ENCODE peak calls at places on chromosome 10, in five cellular contexts. O, U, M, Z and T are unnamed samples.

GRCh38 chr10:113540845-113541553 is 11.9 kb upstream of the HABP2 start:
- DNase-seq in O (peak), M (no peak), Z (no peak), U (no peak), T (no peak)

GRCh38 chr10:11113156-11113555 is 95.5 kb downstream of the CELF2 start:
- DNase-seq in Z (no peak), M (no peak), U (peak), O (no peak), T (no peak)

GRCh38 chr10:93062499-93063216 is 2.1 kb downstream of the CYP26C1 start:
- DNase-seq in M (no peak), O (no peak), U (no peak), Z (no peak), T (no peak)

GRCh38 chr10:102335184-102335583 is 60.3 kb upstream of the NFKB2 start:
- DNase-seq in M (no peak), U (no peak), O (no peak), Z (no peak), T (no peak)

GRCh38 chr10:92697663-92698511 is 8.1 kb downstream of the HHEX start:
- DNase-seq in M (no peak), O (peak), U (no peak), Z (no peak), T (no peak)

GRCh38 chr10:132371641-132372081 is 25.3 kb upstream of the PWWP2B start:
- DNase-seq in Z (no peak), O (no peak), U (no peak), M (no peak), T (no peak)

GRCh38 chr10:69640196-69640980 is 10.3 kb downstream of the FAM241B start:
- DNase-seq in U (no peak), O (no peak), Z (no peak), M (no peak), T (no peak)

GRCh38 chr10:131437556-131438465 is 126.3 kb upstream of the TCERG1L start:
- DNase-seq in U (no peak), O (no peak), Z (no peak), M (no peak), T (no peak)

GRCh38 chr10:17396004-17396403 is 58.4 kb downstream of the ST8SIA6 start:
- DNase-seq in O (no peak), U (no peak), M (no peak), Z (no peak), T (no peak)

GRCh38 chr10:7515549-7515948 is 104.7 kb upstream of the SFMBT2 start:
- DNase-seq in Z (no peak), U (no peak), O (no peak), M (no peak), T (no peak)

GRCh38 chr10:132354356-132355094 is 22.5 kb downstream of the LRRC27 start:
- DNase-seq in Z (no peak), M (no peak), U (no peak), O (no peak), T (no peak)

GRCh38 chr10:18185621-18186020 is 45.4 kb downstream of the CACNB2 start:
- DNase-seq in U (no peak), Z (no peak), O (no peak), M (no peak), T (no peak)

GRCh38 chr10:112345743-112346142 is 28.2 kb upstream of the ACSL5 start:
- DNase-seq in U (no peak), Z (no peak), M (no peak), O (no peak), T (no peak)
- TF ChIP-seq SUZ12 in U (no peak), Z (no peak), M (no peak), O (no peak), T (no peak)

DNA sequence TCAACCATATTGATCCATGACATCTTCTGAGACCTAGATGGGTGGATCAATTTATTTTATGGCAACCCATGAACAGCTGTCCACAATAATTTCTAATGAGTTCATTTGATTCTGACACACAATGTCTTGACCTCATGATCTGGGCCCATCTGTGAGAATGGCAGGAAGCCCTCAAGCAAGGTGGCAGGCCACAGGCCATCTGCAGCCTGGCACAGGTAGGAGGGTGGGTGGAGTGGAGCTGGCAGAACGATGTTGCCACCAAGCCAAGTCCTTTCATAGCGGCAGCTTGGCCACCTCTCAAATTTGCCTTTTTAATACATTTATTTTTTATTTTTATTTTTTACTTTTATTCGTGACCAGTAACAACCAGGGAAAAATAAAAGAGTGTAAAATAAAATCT is 1181.6 kb upstream of the SORCS1 start:
- DNase-seq in Z (no peak), O (no peak), U (no peak), M (no peak), T (no peak)
- TF ChIP-seq SUZ12 in Z (no peak), O (no peak), U (no peak), M (no peak), T (no peak)

DNA sequence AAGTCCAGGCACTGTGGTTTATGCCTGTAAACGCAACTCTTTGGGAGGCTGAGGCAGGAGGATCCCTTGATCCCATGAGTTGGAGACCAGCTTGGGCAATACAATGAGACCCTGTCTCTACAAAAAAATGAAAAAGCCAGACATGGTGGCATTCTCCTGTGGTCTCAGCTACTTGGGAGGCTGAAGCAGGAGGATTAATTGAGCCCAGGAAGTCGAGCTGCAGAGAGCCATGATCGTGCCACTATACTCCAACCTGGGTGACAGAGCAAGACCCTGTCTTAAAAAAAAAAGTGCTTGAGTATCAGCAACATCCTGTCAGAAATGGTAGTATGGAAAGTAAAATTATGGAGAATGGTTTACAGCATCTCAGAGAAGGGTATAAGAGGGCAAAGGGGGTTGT is 11.6 kb downstream of the APBB1IP start:
- DNase-seq in M (no peak), Z (no peak), O (no peak), U (no peak), T (no peak)
- TF ChIP-seq SUZ12 in M (no peak), Z (no peak), O (no peak), U (no peak), T (no peak)

DNA sequence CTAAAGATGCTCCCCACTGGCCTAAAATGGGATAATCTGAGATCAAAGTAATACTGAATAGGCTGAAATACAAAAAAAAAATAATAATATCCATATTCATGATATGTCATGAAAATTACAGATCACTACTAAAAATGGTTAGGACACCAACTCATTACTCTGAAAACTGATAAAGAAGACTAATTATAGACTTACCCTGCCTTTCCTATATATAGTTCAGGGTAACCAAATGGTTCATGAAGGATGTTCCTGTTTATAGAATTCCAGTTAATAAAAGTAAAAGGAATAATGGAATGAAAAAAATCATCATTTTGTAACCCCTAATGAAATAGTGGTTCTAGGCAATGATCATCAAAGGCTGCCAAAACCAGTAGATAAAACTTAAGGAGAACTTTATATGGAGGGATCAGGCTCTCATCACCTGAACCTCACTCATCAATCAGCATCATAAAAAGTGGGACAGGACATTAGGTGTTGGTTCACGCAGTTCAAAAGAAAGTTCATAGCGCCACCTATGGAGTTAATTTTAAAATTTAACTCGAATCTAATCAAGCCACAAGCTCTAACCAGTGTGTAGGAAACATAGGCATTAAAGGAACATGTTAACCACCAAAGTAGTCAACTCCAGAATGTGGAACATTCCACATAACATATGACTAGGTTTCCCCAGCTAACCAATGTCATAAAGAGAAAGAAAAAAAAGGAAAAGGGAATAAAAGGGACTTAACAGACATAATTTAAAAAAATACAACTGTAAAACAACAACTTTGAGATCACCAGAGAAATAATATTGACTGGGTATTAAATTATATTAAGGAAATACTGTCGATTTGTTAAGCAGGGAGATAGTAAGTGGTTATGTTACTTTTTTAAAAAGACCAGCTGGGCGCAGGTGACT is 35.7 kb downstream of the P4HA1 start:
- DNase-seq in M (peak), O (peak), Z (no peak), U (no peak), T (peak)
- TF ChIP-seq SUZ12 in M (no peak), O (no peak), Z (no peak), U (no peak), T (no peak)

GRCh38 chr10:77774940-77775391 is 137.4 kb upstream of the KCNMA1 start:
- DNase-seq in Z (no peak), M (no peak), O (peak), U (no peak), T (no peak)
- TF ChIP-seq SUZ12 in Z (no peak), M (no peak), O (no peak), U (no peak), T (no peak)

DNA sequence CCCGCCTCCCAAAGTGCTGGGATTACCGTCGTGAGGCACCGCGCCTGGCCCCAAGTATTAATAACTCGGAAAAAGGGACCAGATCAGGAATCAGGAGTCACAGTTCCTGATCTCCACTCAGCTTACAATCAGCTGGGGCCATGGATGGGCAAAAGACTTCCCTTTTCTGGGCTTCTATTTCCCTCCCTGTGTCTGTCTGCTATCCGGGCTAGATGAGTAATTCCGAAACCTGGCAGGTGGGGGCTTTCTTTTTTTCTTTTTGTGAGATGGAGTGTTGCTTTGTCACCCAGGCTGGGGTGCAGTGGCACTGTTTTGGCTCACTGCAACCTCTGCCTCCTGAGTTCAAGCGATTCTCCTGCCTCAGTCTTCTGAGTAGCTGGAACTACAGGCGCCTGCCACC is 11.6 kb downstream of the RPS24 start:
- DNase-seq in U (peak), O (no peak), M (no peak), Z (no peak), T (no peak)
- TF ChIP-seq SUZ12 in U (no peak), O (no peak), M (no peak), Z (no peak), T (no peak)